ENCODE peak calls at places on chromosomes 11 and 22, in six cellular contexts. Q is amniotic stem cell, F is Caco-2, J is body of pancreas, B is nucleus accumbens, I is hippocampal formation. A is an unnamed sample.

GRCh38 chr11:86592047-86592564 is 80.3 kb downstream of the ME3 start:
- DNase-seq in I (no peak), F (no peak), Q (no peak), B (no peak), J (no peak), A (no peak)

GRCh38 chr22:30025187-30025586 is 55.1 kb upstream of the HORMAD2 start:
- DNase-seq in J (no peak), F (no peak), B (no peak), Q (no peak), I (no peak), A (no peak)

GRCh38 chr22:43118953-43119458 is 8.5 kb downstream of the BIK start:
- DNase-seq in I (no peak), J (no peak), B (no peak), Q (no peak), F (no peak), A (no peak)

GRCh38 chr11:109970516-109971183 is 122.5 kb upstream of the ZC3H12C start:
- DNase-seq in B (no peak), Q (no peak), I (no peak), J (no peak), F (no peak), A (no peak)

GRCh38 chr11:46309669-46310288 is 32.3 kb downstream of the CREB3L1 start:
- DNase-seq in B (no peak), I (no peak), J (no peak), Q (no peak), F (peak; percentile 60), A (no peak)

GRCh38 chr22:25030636-25031035 is 78.1 kb downstream of the KIAA1671 start:
- DNase-seq in J (no peak), I (peak; percentile 19), B (no peak), F (no peak), Q (no peak), A (no peak)

GRCh38 chr22:48624401-48624800 is 1203.3 kb downstream of the BRD1 start:
- DNase-seq in F (no peak), I (no peak), B (no peak), J (no peak), Q (no peak), A (no peak)

GRCh38 chr11:15208570-15209222 is 94.0 kb downstream of the INSC start:
- DNase-seq in I (peak; percentile 42), Q (peak; percentile 32), F (peak; percentile 71), J (peak; percentile 81), B (peak; percentile 38), A (peak; percentile 63)

GRCh38 chr22:23068832-23069385 is 1.4 kb upstream of the GNAZ start:
- DNase-seq in B (no peak), I (no peak), Q (no peak), J (no peak), F (peak; percentile 15), A (no peak)

GRCh38 chr11:44564653-44565007 is 833 bp upstream of the CD82 start:
- DNase-seq in F (no peak), B (no peak), J (peak; percentile 79), Q (peak; percentile 75), I (no peak), A (peak; percentile 50)

GRCh38 chr11:13355191-13355590 is 77.6 kb downstream of the BMAL1 start:
- DNase-seq in F (no peak), J (no peak), Q (no peak), I (no peak), B (no peak), A (no peak)

GRCh38 chr11:66154109-66154508 is 84.0 kb downstream of the PACS1 start:
- DNase-seq in I (no peak), J (no peak), F (no peak), B (no peak), Q (no peak), A (no peak)

GRCh38 chr11:125300791-125301218 is 136.3 kb downstream of the PKNOX2 start:
- DNase-seq in Q (no peak), I (no peak), J (no peak), B (no peak), F (no peak), A (no peak)

GRCh38 chr11:65102142-65103095 is 6.4 kb downstream of the VPS51 start:
- DNase-seq in Q (no peak), F (no peak), I (peak; percentile 60), B (peak; percentile 39), J (no peak), A (no peak)

GRCh38 chr11:62645660-62645933 is 816 bp downstream of the GANAB start:
- DNase-seq in J (no peak), F (no peak), B (no peak), I (no peak), Q (no peak), A (no peak)

GRCh38 chr11:63814383-63814736 is 1.1 kb downstream of the SPINDOC start:
- DNase-seq in I (no peak), J (no peak), Q (no peak), F (no peak), B (no peak), A (no peak)

GRCh38 chr22:29215012-29215860 is 9.5 kb downstream of the EMID1 start:
- DNase-seq in B (no peak), F (no peak), I (no peak), J (no peak), Q (no peak), A (no peak)

GRCh38 chr11:1260023-1260501 is 37.2 kb downstream of the MUC5B start:
- DNase-seq in B (no peak), I (no peak), F (peak; percentile 58), Q (no peak), J (no peak), A (no peak)

GRCh38 chr11:61054927-61055562 is 47.2 kb upstream of the CD5 start:
- DNase-seq in I (no peak), B (no peak), Q (no peak), F (peak; percentile 5), J (no peak), A (no peak)

GRCh38 chr22:50696251-50696798 is 23.7 kb downstream of the SHANK3 start:
- DNase-seq in I (no peak), F (no peak), J (no peak), Q (no peak), B (no peak), A (no peak)

GRCh38 chr11:11068113-11068512 is 210.3 kb upstream of the ZBED5 start:
- DNase-seq in Q (no peak), I (no peak), F (no peak), B (no peak), J (no peak), A (no peak)

GRCh38 chr11:38530226-38530625 is 1932.2 kb upstream of the RAG2 start:
- DNase-seq in F (no peak), J (no peak), B (no peak), I (no peak), Q (no peak), A (no peak)

A was measured in NCI-H748 treated with DMSO at 0.1 percent for 48 hours.